ENCODE peak calls at places on chromosomes 4 and X, in four cellular contexts. Y is H4, A is Caki2, Z is C1 segment of cervical spinal cord. H is an unnamed sample.
A peak's percentile ranks its signal among the peaks of the same experiment; 100 is the strongest.

GRCh38 chrX:39936886-39937770 is 160.6 kb downstream of the BCOR start:
- DNase-seq in Y (no peak), A (no peak), Z (no peak), H (no peak)

GRCh38 chr4:169618286-169618685 is 2.1 kb upstream of the CLCN3 start:
- DNase-seq in Y (no peak), A (no peak), Z (no peak), H (peak; percentile 2)

GRCh38 chr4:8185280-8185679 is 13.8 kb upstream of the SH3TC1 start:
- DNase-seq in Y (no peak), A (no peak), Z (no peak), H (peak; percentile 87)

GRCh38 chr4:183200453-183200852 is 101.4 kb downstream of the WWC2 start:
- DNase-seq in Y (peak; percentile 83), A (peak; percentile 34), Z (peak; percentile 7), H (peak; percentile 80)

GRCh38 chr4:16969696-16970135 is 71.3 kb upstream of the LDB2 start:
- DNase-seq in Y (peak; percentile 47), A (no peak), Z (no peak), H (no peak)

GRCh38 chr4:13538427-13538973 is 5.8 kb downstream of the NKX3-2 start:
- DNase-seq in Y (no peak), A (no peak), Z (no peak), H (no peak)

GRCh38 chrX:75156537-75156945 is 458 bp upstream of the ABCB7 start:
- DNase-seq in Y (peak; percentile 3), A (peak; percentile 21), Z (no peak), H (no peak)

GRCh38 chr4:53714377-53715140 is 123.3 kb upstream of the LNX1 start:
- DNase-seq in Y (no peak), A (no peak), Z (no peak), H (no peak)

GRCh38 chr4:38695844-38696243 is 31.8 kb downstream of the KLF3 start:
- DNase-seq in Y (no peak), A (no peak), Z (no peak), H (no peak)

GRCh38 chr4:52604215-52604614 is 54.9 kb downstream of the USP46 start:
- DNase-seq in Y (no peak), A (no peak), Z (no peak), H (no peak)

GRCh38 chr4:143163618-143164017 is 21.1 kb upstream of the USP38 start:
- DNase-seq in Y (no peak), A (no peak), Z (no peak), H (no peak)

GRCh38 chr4:158484173-158484885 is 37.4 kb upstream of the RXFP1 start:
- DNase-seq in Y (peak; percentile 45), A (no peak), Z (no peak), H (peak; percentile 7)

GRCh38 chr4:5900844-5901243 is 8.0 kb upstream of the CRMP1 start:
- DNase-seq in Y (no peak), A (no peak), Z (no peak), H (no peak)

GRCh38 chr4:76214269-76214628 is 625 bp upstream of the SCARB2 start:
- DNase-seq in Y (no peak), A (no peak), Z (no peak), H (no peak)

GRCh38 chr4:15003891-15004700 is 1.8 kb downstream of the CPEB2 start:
- DNase-seq in Y (no peak), A (peak; percentile 34), Z (no peak), H (peak; percentile 41)

GRCh38 chr4:155529197-155529596 is 137.5 kb upstream of the GUCY1A1 start:
- DNase-seq in Y (peak; percentile 21), A (no peak), Z (no peak), H (peak; percentile 13)

GRCh38 chr4:89324671-89325070 is 17.1 kb upstream of the GPRIN3 start:
- DNase-seq in Y (no peak), A (no peak), Z (no peak), H (peak; percentile 1)